ENCODE peak calls at places on chromosomes 11 and 22, in six cellular contexts. One of them, this sample, is unnamed. For H3K4me1, the result is how much of the 10 kb centered on the place peaks cover.

GRCh38 chr11:131980878-131981668 is 610.7 kb downstream of the NTM start:
- DNase-seq in uterus: no peak
- DNase-seq in upper lobe of right lung: no peak
- DNase-seq in suprapubic skin: no peak
- DNase-seq in stomach: no peak
- DNase-seq in left lung: no peak
- DNase-seq in this sample: no peak

GRCh38 chr11:124644426-124645280 is 22.0 kb downstream of the TBRG1 start:
- DNase-seq in uterus: peak
- DNase-seq in upper lobe of right lung: peak
- DNase-seq in suprapubic skin: peak
- DNase-seq in stomach: peak
- DNase-seq in left lung: no peak
- DNase-seq in this sample: peak

GRCh38 chr11:131423715-131424114 is 53.3 kb downstream of the NTM start:
- DNase-seq in uterus: no peak
- DNase-seq in upper lobe of right lung: no peak
- DNase-seq in suprapubic skin: no peak
- DNase-seq in stomach: no peak
- DNase-seq in left lung: no peak
- DNase-seq in this sample: no peak

GRCh38 chr11:96318399-96318798 is 24.6 kb downstream of the MAML2 start:
- DNase-seq in uterus: no peak
- DNase-seq in upper lobe of right lung: no peak
- DNase-seq in suprapubic skin: no peak
- DNase-seq in stomach: no peak
- DNase-seq in left lung: no peak
- DNase-seq in this sample: no peak

GRCh38 chr11:44445500-44446340 is 119.7 kb upstream of the CD82 start:
- DNase-seq in uterus: no peak
- DNase-seq in upper lobe of right lung: no peak
- DNase-seq in suprapubic skin: no peak
- DNase-seq in stomach: peak
- DNase-seq in left lung: no peak
- DNase-seq in this sample: no peak

GRCh38 chr11:19978668-19979518 is 181.4 kb downstream of the DBX1 start:
- DNase-seq in uterus: peak
- DNase-seq in upper lobe of right lung: peak
- DNase-seq in suprapubic skin: no peak
- DNase-seq in stomach: no peak
- DNase-seq in left lung: no peak
- DNase-seq in this sample: no peak

GRCh38 chr22:28171135-28171534 is 252.1 kb upstream of the PITPNB start:
- DNase-seq in uterus: no peak
- DNase-seq in upper lobe of right lung: no peak
- DNase-seq in suprapubic skin: no peak
- DNase-seq in stomach: no peak
- DNase-seq in left lung: no peak
- DNase-seq in this sample: no peak

GRCh38 chr11:28628412-28628811 is 520.2 kb downstream of the METTL15 start:
- DNase-seq in uterus: no peak
- DNase-seq in upper lobe of right lung: no peak
- DNase-seq in suprapubic skin: no peak
- DNase-seq in stomach: no peak
- DNase-seq in left lung: no peak
- DNase-seq in this sample: no peak

GRCh38 chr22:48577691-48578090 is 1250.0 kb downstream of the BRD1 start:
- DNase-seq in uterus: no peak
- DNase-seq in upper lobe of right lung: no peak
- DNase-seq in suprapubic skin: no peak
- DNase-seq in stomach: no peak
- DNase-seq in left lung: peak
- DNase-seq in this sample: no peak

GRCh38 chr22:19037282-19038163 is 84.7 kb downstream of the DGCR2 start:
- DNase-seq in uterus: peak
- DNase-seq in upper lobe of right lung: peak
- DNase-seq in suprapubic skin: peak
- DNase-seq in stomach: no peak
- DNase-seq in left lung: peak
- DNase-seq in this sample: no peak

GRCh38 chr11:32435511-32435946 is at the start of gene WT1:
- DNase-seq in uterus: peak
- DNase-seq in upper lobe of right lung: no peak
- DNase-seq in suprapubic skin: no peak
- DNase-seq in stomach: no peak
- DNase-seq in left lung: no peak
- DNase-seq in this sample: no peak

GRCh38 chr11:205221-206001 is 1.8 kb downstream of the BET1L start:
- DNase-seq in uterus: no peak
- DNase-seq in upper lobe of right lung: peak
- DNase-seq in suprapubic skin: no peak
- DNase-seq in stomach: peak
- DNase-seq in left lung: no peak
- DNase-seq in this sample: no peak

GRCh38 chr11:8905528-8906165 is 5.3 kb upstream of the AKIP1 start:
- DNase-seq in uterus: no peak
- DNase-seq in upper lobe of right lung: no peak
- DNase-seq in suprapubic skin: no peak
- DNase-seq in stomach: no peak
- DNase-seq in left lung: no peak
- DNase-seq in this sample: no peak

GRCh38 chr22:50561401-50562074 is 1.2 kb downstream of the SYCE3 start:
- DNase-seq in uterus: no peak
- DNase-seq in upper lobe of right lung: no peak
- DNase-seq in suprapubic skin: no peak
- DNase-seq in stomach: no peak
- DNase-seq in left lung: peak
- DNase-seq in this sample: no peak

GRCh38 chr11:7413961-7414728 is 71.2 kb upstream of the OLFML1 start:
- DNase-seq in uterus: no peak
- DNase-seq in upper lobe of right lung: no peak
- DNase-seq in suprapubic skin: no peak
- DNase-seq in stomach: no peak
- DNase-seq in left lung: no peak
- DNase-seq in this sample: no peak

GRCh38 chr11:128802358-128802981 is 64.6 kb downstream of the KCNJ1 start:
- DNase-seq in uterus: no peak
- DNase-seq in upper lobe of right lung: no peak
- DNase-seq in suprapubic skin: no peak
- DNase-seq in stomach: peak
- DNase-seq in left lung: no peak
- DNase-seq in this sample: peak

GRCh38 chr11:110501428-110501827 is 71.7 kb downstream of the FDX1 start:
- DNase-seq in uterus: no peak
- DNase-seq in upper lobe of right lung: no peak
- DNase-seq in suprapubic skin: no peak
- DNase-seq in stomach: no peak
- DNase-seq in left lung: no peak
- DNase-seq in this sample: no peak

GRCh38 chr11:96309001-96309642 is 33.9 kb downstream of the MAML2 start:
- DNase-seq in uterus: no peak
- DNase-seq in upper lobe of right lung: no peak
- DNase-seq in suprapubic skin: no peak
- DNase-seq in stomach: no peak
- DNase-seq in left lung: no peak
- DNase-seq in this sample: no peak

GRCh38 chr11:33045551-33046255 is 6.3 kb downstream of the TCP11L1 start:
- DNase-seq in uterus: no peak
- DNase-seq in upper lobe of right lung: no peak
- DNase-seq in suprapubic skin: no peak
- DNase-seq in stomach: no peak
- DNase-seq in left lung: no peak
- DNase-seq in this sample: peak

GRCh38 chr11:91231226-91231625 is 993.4 kb upstream of the FAT3 start:
- DNase-seq in uterus: no peak
- DNase-seq in upper lobe of right lung: no peak
- DNase-seq in suprapubic skin: no peak
- DNase-seq in stomach: no peak
- DNase-seq in left lung: no peak
- DNase-seq in this sample: no peak

GRCh38 chr11:84634309-84634708 is 992.8 kb downstream of the DLG2 start:
- DNase-seq in uterus: no peak
- DNase-seq in upper lobe of right lung: no peak
- DNase-seq in suprapubic skin: no peak
- DNase-seq in stomach: no peak
- DNase-seq in left lung: no peak
- DNase-seq in this sample: no peak

GRCh38 chr11:101880208-101880607 is 34.6 kb upstream of the CEP126 start:
- DNase-seq in uterus: no peak
- DNase-seq in upper lobe of right lung: no peak
- DNase-seq in suprapubic skin: no peak
- DNase-seq in stomach: no peak
- DNase-seq in left lung: no peak
- DNase-seq in this sample: peak

GRCh38 chr11:48024635-48025071 is 44.3 kb downstream of the PTPRJ start:
- DNase-seq in uterus: no peak
- DNase-seq in upper lobe of right lung: no peak
- DNase-seq in suprapubic skin: no peak
- DNase-seq in stomach: no peak
- DNase-seq in left lung: no peak
- DNase-seq in this sample: no peak

GRCh38 chr22:33397381-33397907 is 339.3 kb upstream of the SYN3 start:
- DNase-seq in uterus: no peak
- DNase-seq in upper lobe of right lung: no peak
- DNase-seq in suprapubic skin: no peak
- DNase-seq in stomach: no peak
- DNase-seq in left lung: no peak
- DNase-seq in this sample: no peak

GRCh38 chr11:22432331-22433065 is 94.3 kb downstream of the SLC17A6 start:
- DNase-seq in uterus: peak
- DNase-seq in upper lobe of right lung: no peak
- DNase-seq in suprapubic skin: peak
- DNase-seq in stomach: no peak
- DNase-seq in left lung: peak
- DNase-seq in this sample: peak

DNA sequence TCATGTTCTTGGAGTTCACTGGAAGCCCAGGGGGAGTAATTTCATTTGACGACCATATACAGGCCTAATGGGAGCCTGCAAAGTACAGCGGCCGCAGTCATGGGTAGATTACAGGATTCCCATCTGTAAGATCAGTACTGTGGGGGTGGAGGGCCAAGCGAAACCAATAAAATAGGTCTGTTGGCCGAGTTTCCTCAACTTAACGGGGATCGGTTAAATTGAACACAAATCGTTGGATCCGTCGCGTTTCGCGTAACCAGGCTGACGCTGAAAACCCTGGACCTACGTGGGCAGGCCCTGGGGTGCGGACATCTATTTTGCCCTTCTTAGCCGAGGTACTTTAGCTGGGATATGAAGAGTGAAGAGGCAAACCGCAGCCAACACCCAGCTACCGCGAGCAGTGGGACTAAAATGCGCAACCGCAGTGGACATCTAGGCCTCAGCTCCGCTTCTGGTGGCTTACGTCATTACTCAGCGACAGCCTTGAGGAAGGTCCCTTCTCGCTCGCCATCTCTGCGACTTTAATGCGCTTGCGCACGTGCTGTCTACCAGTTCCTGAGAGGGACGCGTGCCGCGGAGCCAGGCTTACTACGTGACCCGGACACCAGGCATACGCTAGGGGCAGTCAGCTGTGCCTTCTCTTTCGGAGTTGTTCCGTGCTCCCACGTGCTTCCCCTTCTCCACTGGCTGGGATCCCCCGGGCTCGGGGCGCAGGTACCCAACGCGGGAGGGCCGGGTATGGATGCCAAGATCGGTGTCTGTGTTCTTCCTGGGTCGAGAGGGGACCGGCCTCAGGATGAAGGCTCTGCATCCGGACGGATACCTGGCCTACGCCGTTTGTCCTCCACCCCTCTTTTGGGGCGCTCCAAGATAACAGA is at the start of gene NAT10:
- DNase-seq in uterus: peak
- DNase-seq in upper lobe of right lung: peak
- DNase-seq in suprapubic skin: peak
- DNase-seq in stomach: peak
- DNase-seq in left lung: peak
- DNase-seq in this sample: peak
- H3K4me3 ChIP-seq in uterus: peak
- H3K4me3 ChIP-seq in upper lobe of right lung: peak
- H3K4me3 ChIP-seq in suprapubic skin: peak
- H3K4me3 ChIP-seq in stomach: peak
- H3K4me3 ChIP-seq in left lung: peak
- H3K4me3 ChIP-seq in this sample: peak

DNA sequence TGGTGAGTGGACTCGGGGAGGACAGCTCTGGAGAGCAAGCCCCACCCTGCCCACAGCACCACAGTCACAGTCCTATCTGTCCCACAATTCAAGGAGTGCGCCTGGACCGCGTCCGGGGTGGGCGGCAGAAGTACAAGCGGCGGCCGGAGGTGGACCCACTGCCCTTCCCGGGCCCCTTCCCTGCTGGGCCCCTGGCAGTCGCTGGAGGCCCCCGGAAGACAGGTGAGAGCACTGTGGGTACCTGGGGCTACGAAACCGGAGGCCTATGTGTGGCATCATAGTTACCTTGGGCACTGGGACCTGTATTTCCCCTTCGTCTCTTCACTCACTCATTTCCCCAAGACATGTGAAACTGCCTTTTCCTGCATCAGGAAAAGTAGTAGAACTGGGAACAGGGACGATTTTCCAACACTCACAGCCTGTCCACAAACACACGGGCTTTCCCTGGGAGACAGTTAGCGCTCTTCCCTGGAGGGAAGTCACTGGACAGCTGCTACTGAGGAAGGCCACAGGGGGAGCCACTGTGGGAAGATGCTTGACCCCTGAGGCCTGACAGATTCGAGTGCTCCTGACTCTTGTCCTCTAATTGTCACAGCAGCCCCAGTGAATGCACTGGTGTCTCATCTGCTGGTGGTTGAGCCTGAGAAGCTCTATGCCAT is 3.1 kb downstream of the TRMT112 start:
- DNase-seq in uterus: no peak
- DNase-seq in upper lobe of right lung: no peak
- DNase-seq in suprapubic skin: no peak
- DNase-seq in stomach: no peak
- DNase-seq in left lung: no peak
- DNase-seq in this sample: peak
- TF ChIP-seq CTCF in uterus: no peak
- TF ChIP-seq CTCF in upper lobe of right lung: no peak
- TF ChIP-seq CTCF in suprapubic skin: no peak
- TF ChIP-seq CTCF in stomach: no peak
- TF ChIP-seq CTCF in left lung: no peak
- TF ChIP-seq CTCF in this sample: no peak

DNA sequence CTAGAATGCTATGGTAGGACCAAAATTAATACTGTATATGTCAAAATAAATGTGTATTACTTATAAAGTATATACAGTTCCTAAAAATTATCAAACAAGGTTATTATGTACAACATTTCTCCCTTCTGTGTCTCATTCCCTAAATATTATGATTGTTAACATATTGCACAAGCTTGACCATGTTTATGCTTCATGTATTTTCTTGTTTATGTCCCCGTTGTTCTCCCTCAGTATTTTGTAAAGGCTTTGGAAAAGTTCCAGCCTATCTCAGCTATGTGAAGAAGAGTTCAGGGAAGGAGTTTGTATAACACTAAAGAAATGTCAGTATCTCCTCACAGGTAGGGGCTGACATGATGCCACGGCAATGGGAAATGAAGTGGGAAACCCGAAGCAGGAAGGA is 19.6 kb downstream of the ADM start:
- DNase-seq in uterus: no peak
- DNase-seq in upper lobe of right lung: no peak
- DNase-seq in suprapubic skin: no peak
- DNase-seq in stomach: no peak
- DNase-seq in left lung: no peak
- DNase-seq in this sample: no peak
- H3K4me1 ChIP-seq in uterus: under half
- H3K4me1 ChIP-seq in upper lobe of right lung: half or more
- H3K4me1 ChIP-seq in suprapubic skin: half or more
- H3K4me1 ChIP-seq in stomach: half or more
- H3K4me1 ChIP-seq in left lung: half or more
- H3K4me1 ChIP-seq in this sample: under half

GRCh38 chr11:77502501-77502900 is 28.6 kb upstream of the PAK1 start:
- DNase-seq in uterus: no peak
- DNase-seq in upper lobe of right lung: no peak
- DNase-seq in suprapubic skin: no peak
- DNase-seq in stomach: no peak
- DNase-seq in left lung: no peak
- DNase-seq in this sample: no peak
- H3K4me3 ChIP-seq in uterus: no peak
- H3K4me3 ChIP-seq in upper lobe of right lung: no peak
- H3K4me3 ChIP-seq in suprapubic skin: no peak
- H3K4me3 ChIP-seq in stomach: no peak
- H3K4me3 ChIP-seq in left lung: no peak
- H3K4me3 ChIP-seq in this sample: no peak

This sample was measured in mucosa of descending colon.